ENCODE peak calls at places on chromosomes 7 and 10, in four cellular contexts. U is upper lobe of left lung, G is lower leg skin, E is prostate gland. D is an unnamed sample.

GRCh38 chr10:77240042-77240619 is 397.5 kb downstream of the KCNMA1 start:
- DNase-seq in U (no peak), G (no peak), E (peak; percentile 12), D (no peak)

GRCh38 chr10:28946479-28946878 is 269.2 kb downstream of the BAMBI start:
- DNase-seq in U (no peak), G (no peak), E (no peak), D (no peak)

GRCh38 chr7:37149019-37149814 is 299.4 kb downstream of the ELMO1 start:
- DNase-seq in U (no peak), G (no peak), E (no peak), D (no peak)

GRCh38 chr10:89275383-89275782 is 23.8 kb upstream of the LIPA start:
- DNase-seq in U (peak; percentile 83), G (no peak), E (peak; percentile 63), D (peak; percentile 75)

GRCh38 chr7:92751902-92752901 is 84.2 kb downstream of the CDK6 start:
- DNase-seq in U (no peak), G (no peak), E (no peak), D (no peak)

GRCh38 chr10:13518076-13518692 is 10.6 kb downstream of the BEND7 start:
- DNase-seq in U (no peak), G (no peak), E (no peak), D (no peak)

GRCh38 chr7:135232720-135233119 is 918 bp upstream of the STRA8 start:
- DNase-seq in U (no peak), G (peak; percentile 78), E (no peak), D (no peak)

GRCh38 chr10:63703740-63704345 is 182.6 kb downstream of the REEP3 start:
- DNase-seq in U (no peak), G (no peak), E (no peak), D (no peak)

GRCh38 chr7:118153551-118154177 is 30.3 kb upstream of the LSM8 start:
- DNase-seq in U (no peak), G (no peak), E (no peak), D (no peak)

GRCh38 chr10:43827853-43828252 is 179.2 kb upstream of the ZNF32 start:
- DNase-seq in U (no peak), G (no peak), E (no peak), D (no peak)

GRCh38 chr7:17239683-17240521 is 58.5 kb upstream of the AHR start:
- DNase-seq in U (no peak), G (no peak), E (no peak), D (no peak)

GRCh38 chr10:89118091-89118490 is 89.0 kb downstream of the CH25H start:
- DNase-seq in U (no peak), G (no peak), E (no peak), D (no peak)

GRCh38 chr10:133042061-133042460 is 45.7 kb upstream of the ADGRA1 start:
- DNase-seq in U (no peak), G (no peak), E (no peak), D (no peak)

GRCh38 chr10:130234171-130234965 is 98.2 kb downstream of the GLRX3 start:
- DNase-seq in U (peak; percentile 8), G (peak; percentile 75), E (no peak), D (no peak)

GRCh38 chr7:976901-977325 is 1.6 kb upstream of the COX19 start:
- DNase-seq in U (no peak), G (no peak), E (no peak), D (no peak)

GRCh38 chr7:57415326-57415725 is 34.7 kb upstream of the ZNF716 start:
- DNase-seq in U (no peak), G (peak; percentile 34), E (no peak), D (no peak)

GRCh38 chr7:50614721-50615518 is 49.7 kb upstream of the DDC start:
- DNase-seq in U (no peak), G (no peak), E (no peak), D (no peak)

GRCh38 chr7:107999814-108000560 is 3.0 kb downstream of the LAMB1 start:
- DNase-seq in U (no peak), G (no peak), E (no peak), D (no peak)

GRCh38 chr7:7876419-7876818 is 92.2 kb upstream of the GLCCI1 start:
- DNase-seq in U (no peak), G (no peak), E (no peak), D (no peak)

GRCh38 chr10:33334839-33335549 is 527 bp upstream of the NRP1 start:
- DNase-seq in U (peak; percentile 66), G (peak; percentile 94), E (peak; percentile 70), D (peak; percentile 74)

GRCh38 chr10:22317771-22318565 is 1.8 kb downstream of the COMMD3 start:
- DNase-seq in U (no peak), G (no peak), E (no peak), D (no peak)

GRCh38 chr10:89853796-89854195 is 152.4 kb downstream of the KIF20B start:
- DNase-seq in U (no peak), G (no peak), E (no peak), D (no peak)

GRCh38 chr7:157801109-157801508 is 464.3 kb downstream of the DNAJB6 start:
- DNase-seq in U (no peak), G (no peak), E (no peak), D (no peak)

GRCh38 chr7:88789480-88790064 is 6.0 kb downstream of the TEX47 start:
- DNase-seq in U (no peak), G (no peak), E (no peak), D (no peak)

GRCh38 chr7:149440222-149440621 is 20.6 kb downstream of the ZNF777 start:
- DNase-seq in U (no peak), G (peak; percentile 9), E (no peak), D (no peak)

GRCh38 chr10:51224610-51225230 is 150.4 kb downstream of the PRKG1 start:
- DNase-seq in U (no peak), G (no peak), E (no peak), D (no peak)

GRCh38 chr7:70183278-70183677 is 585.0 kb downstream of the AUTS2 start:
- DNase-seq in U (no peak), G (no peak), E (no peak), D (no peak)

GRCh38 chr7:24718977-24719491 is 38.2 kb downstream of the GSDME start:
- DNase-seq in U (no peak), G (peak; percentile 49), E (no peak), D (no peak)

GRCh38 chr10:88728107-88728763 is 22.2 kb downstream of the LIPK start:
- DNase-seq in U (no peak), G (no peak), E (no peak), D (no peak)

GRCh38 chr7:29565634-29565981 is 2.0 kb downstream of the PRR15 start:
- DNase-seq in U (no peak), G (no peak), E (no peak), D (no peak)

GRCh38 chr7:29562307-29562706 is 1.3 kb upstream of the PRR15 start:
- DNase-seq in U (no peak), G (no peak), E (no peak), D (no peak)

GRCh38 chr7:29564455-29565185 is 985 bp downstream of the PRR15 start:
- DNase-seq in U (peak; percentile 26), G (peak; percentile 88), E (peak; percentile 22), D (peak; percentile 32)

GRCh38 chr7:29565186-29565540 is 1.5 kb downstream of the PRR15 start:
- DNase-seq in U (no peak), G (no peak), E (no peak), D (no peak)

GRCh38 chr7:29563590-29564454 is at the start of gene PRR15:
- DNase-seq in U (peak; percentile 71), G (peak; percentile 85), E (peak; percentile 74), D (peak; percentile 68)
- TF ChIP-seq CTCF in U (no peak), G (no peak), E (no peak), D (no peak)

GRCh38 chr10:103197177-103197576 is 4.1 kb upstream of the NT5C2 start:
- DNase-seq in U (peak; percentile 80), G (peak; percentile 87), E (no peak), D (peak; percentile 49)
- TF ChIP-seq POLR2A in U (no peak), G (no peak), E (no peak), D (no peak)

GRCh38 chr7:139618482-139619366 is 95.2 kb downstream of the CLEC2L start:
- DNase-seq in U (no peak), G (peak; percentile 79), E (peak; percentile 33), D (peak; percentile 52)
- TF ChIP-seq CTCF in U (peak; percentile 15), G (no peak), E (no peak), D (peak; percentile 25)

GRCh38 chr7:30281791-30282190 is 2.6 kb upstream of the ZNRF2 start:
- DNase-seq in U (no peak), G (no peak), E (no peak), D (no peak)
- TF ChIP-seq POLR2A in U (no peak), G (no peak), E (no peak), D (no peak)